ENCODE peak calls at places on chromosomes 11 and 22, in nine cellular contexts. One of them, this sample, is unnamed.

GRCh38 chr22:48920776-48921241 is 906.9 kb downstream of the BRD1 start:
- DNase-seq in neuronal stem cell: no peak
- DNase-seq in endodermal cell: no peak
- DNase-seq in stimulated activated CD8-positive, alpha-beta memory T cell treated with anti-CD3 and anti-CD28 coated beads, Interleukin-12 subunit alpha, Interleukin-12 subunit beta, amount 100 ng/mL, for 4 hours: no peak
- DNase-seq in H54: no peak
- DNase-seq in AG09319: no peak
- DNase-seq in neural crest cell: no peak
- DNase-seq in RWPE1: no peak
- DNase-seq in H9: peak
- DNase-seq in this sample: no peak

GRCh38 chr22:34801221-34801620 is 264.7 kb upstream of the ISX start:
- DNase-seq in H54: no peak
- DNase-seq in neural crest cell: no peak
- DNase-seq in AG09319: no peak
- DNase-seq in stimulated activated CD8-positive, alpha-beta memory T cell treated with anti-CD3 and anti-CD28 coated beads, Interleukin-12 subunit alpha, Interleukin-12 subunit beta, amount 100 ng/mL, for 4 hours: no peak
- DNase-seq in H9: no peak
- DNase-seq in endodermal cell: no peak
- DNase-seq in neuronal stem cell: no peak
- DNase-seq in RWPE1: no peak
- DNase-seq in this sample: no peak

GRCh38 chr22:28051091-28051786 is 132.2 kb upstream of the PITPNB start:
- DNase-seq in endodermal cell: no peak
- DNase-seq in H9: no peak
- DNase-seq in neural crest cell: no peak
- DNase-seq in stimulated activated CD8-positive, alpha-beta memory T cell treated with anti-CD3 and anti-CD28 coated beads, Interleukin-12 subunit alpha, Interleukin-12 subunit beta, amount 100 ng/mL, for 4 hours: no peak
- DNase-seq in neuronal stem cell: no peak
- DNase-seq in H54: no peak
- DNase-seq in AG09319: no peak
- DNase-seq in RWPE1: no peak
- DNase-seq in this sample: no peak

GRCh38 chr11:111833524-111833923 is 37.9 kb downstream of the ALG9 start:
- DNase-seq in neural crest cell: no peak
- DNase-seq in H9: no peak
- DNase-seq in AG09319: no peak
- DNase-seq in endodermal cell: no peak
- DNase-seq in H54: no peak
- DNase-seq in stimulated activated CD8-positive, alpha-beta memory T cell treated with anti-CD3 and anti-CD28 coated beads, Interleukin-12 subunit alpha, Interleukin-12 subunit beta, amount 100 ng/mL, for 4 hours: no peak
- DNase-seq in neuronal stem cell: no peak
- DNase-seq in RWPE1: no peak
- DNase-seq in this sample: no peak

GRCh38 chr22:36879775-36880174 is 19.0 kb downstream of the NCF4 start:
- DNase-seq in H9: no peak
- DNase-seq in neural crest cell: no peak
- DNase-seq in AG09319: no peak
- DNase-seq in stimulated activated CD8-positive, alpha-beta memory T cell treated with anti-CD3 and anti-CD28 coated beads, Interleukin-12 subunit alpha, Interleukin-12 subunit beta, amount 100 ng/mL, for 4 hours: no peak
- DNase-seq in RWPE1: no peak
- DNase-seq in H54: no peak
- DNase-seq in endodermal cell: no peak
- DNase-seq in neuronal stem cell: no peak
- DNase-seq in this sample: no peak

GRCh38 chr11:35487532-35488078 is 37.8 kb downstream of the PAMR1 start:
- DNase-seq in AG09319: no peak
- DNase-seq in neuronal stem cell: peak
- DNase-seq in endodermal cell: peak
- DNase-seq in H9: peak
- DNase-seq in H54: no peak
- DNase-seq in RWPE1: no peak
- DNase-seq in neural crest cell: peak
- DNase-seq in stimulated activated CD8-positive, alpha-beta memory T cell treated with anti-CD3 and anti-CD28 coated beads, Interleukin-12 subunit alpha, Interleukin-12 subunit beta, amount 100 ng/mL, for 4 hours: no peak
- DNase-seq in this sample: no peak

GRCh38 chr11:66976048-66976467 is 954 bp downstream of the C11orf86 start:
- DNase-seq in H54: no peak
- DNase-seq in RWPE1: no peak
- DNase-seq in AG09319: no peak
- DNase-seq in H9: peak
- DNase-seq in neuronal stem cell: peak
- DNase-seq in stimulated activated CD8-positive, alpha-beta memory T cell treated with anti-CD3 and anti-CD28 coated beads, Interleukin-12 subunit alpha, Interleukin-12 subunit beta, amount 100 ng/mL, for 4 hours: no peak
- DNase-seq in neural crest cell: peak
- DNase-seq in endodermal cell: peak
- DNase-seq in this sample: no peak

GRCh38 chr22:39528681-39529486 is 3.7 kb downstream of the RPS19BP1 start:
- DNase-seq in stimulated activated CD8-positive, alpha-beta memory T cell treated with anti-CD3 and anti-CD28 coated beads, Interleukin-12 subunit alpha, Interleukin-12 subunit beta, amount 100 ng/mL, for 4 hours: peak
- DNase-seq in endodermal cell: peak
- DNase-seq in H9: peak
- DNase-seq in neuronal stem cell: peak
- DNase-seq in AG09319: peak
- DNase-seq in RWPE1: peak
- DNase-seq in H54: no peak
- DNase-seq in neural crest cell: peak
- DNase-seq in this sample: peak

GRCh38 chr22:36073476-36073875 is 44.9 kb upstream of the RBFOX2 start:
- DNase-seq in endodermal cell: no peak
- DNase-seq in neural crest cell: no peak
- DNase-seq in H9: no peak
- DNase-seq in RWPE1: no peak
- DNase-seq in H54: no peak
- DNase-seq in stimulated activated CD8-positive, alpha-beta memory T cell treated with anti-CD3 and anti-CD28 coated beads, Interleukin-12 subunit alpha, Interleukin-12 subunit beta, amount 100 ng/mL, for 4 hours: no peak
- DNase-seq in AG09319: no peak
- DNase-seq in neuronal stem cell: no peak
- DNase-seq in this sample: no peak

This sample was measured in lung.